ENCODE peak calls at places on chromosomes 12 and 14, in five cellular contexts. E is NCI-H446 treated with DMSO at 0.1 percent for 48 hours, O is Calu3, T is HL-60, W is iPS-NIHi11. A is an unnamed sample.

GRCh38 chr12:88242161-88242925 is 100.2 kb downstream of the TMTC3 start:
- DNase-seq in E (peak), O (peak), T (no peak), W (no peak), A (peak)

GRCh38 chr14:105123266-105123665 is 45.3 kb downstream of the JAG2 start:
- DNase-seq in O (no peak), T (no peak), W (no peak), E (no peak), A (no peak)

GRCh38 chr12:123101467-123102004 is 49.4 kb downstream of the PITPNM2 start:
- DNase-seq in T (no peak), O (no peak), W (no peak), E (no peak), A (no peak)

GRCh38 chr12:52976574-52977071 is 27.7 kb downstream of the KRT18 start:
- DNase-seq in W (no peak), T (no peak), O (no peak), E (no peak), A (no peak)

GRCh38 chr14:90439874-90440442 is 43.1 kb downstream of the CALM1 start:
- DNase-seq in E (no peak), T (no peak), W (peak), O (no peak), A (no peak)

GRCh38 chr14:69288956-69289705 is 29.2 kb downstream of the GALNT16 start:
- DNase-seq in O (no peak), T (no peak), E (no peak), W (no peak), A (no peak)

GRCh38 chr14:91511014-91511466 is 930 bp upstream of the PPP4R3A start:
- DNase-seq in O (no peak), W (peak), E (no peak), T (no peak), A (no peak)

GRCh38 chr12:90987101-90987500 is 17.7 kb downstream of the EPYC start:
- DNase-seq in O (no peak), T (no peak), E (no peak), W (no peak), A (no peak)

GRCh38 chr12:104549820-104550480 is 93.2 kb downstream of the CHST11 start:
- DNase-seq in T (no peak), W (no peak), E (no peak), O (no peak), A (peak)

GRCh38 chr12:57708296-57708695 is 14.4 kb downstream of the OS9 start:
- DNase-seq in T (no peak), E (no peak), W (no peak), O (no peak), A (no peak)

GRCh38 chr14:93015039-93015438 is 92.1 kb downstream of the CHGA start:
- DNase-seq in E (no peak), T (no peak), W (no peak), O (no peak), A (no peak)

GRCh38 chr14:93655078-93655750 is 133.1 kb downstream of the PRIMA1 start:
- DNase-seq in O (peak), T (peak), E (peak), W (peak), A (peak)

GRCh38 chr12:9740109-9740750 is 7.3 kb upstream of the CLECL1 start:
- DNase-seq in W (peak), E (no peak), T (no peak), O (no peak), A (no peak)

GRCh38 chr12:85920324-85920947 is 46.3 kb downstream of the NTS start:
- DNase-seq in O (no peak), E (peak), W (peak), T (no peak), A (peak)

GRCh38 chr14:96072746-96073145 is 33.6 kb downstream of the C14orf132 start:
- DNase-seq in W (no peak), E (no peak), T (no peak), O (no peak), A (no peak)

GRCh38 chr12:19822476-19822875 is 383.2 kb downstream of the AEBP2 start:
- DNase-seq in W (no peak), T (no peak), O (no peak), E (no peak), A (no peak)

GRCh38 chr12:125412506-125412905 is 347.3 kb downstream of the AACS start:
- DNase-seq in T (no peak), E (no peak), W (no peak), O (no peak), A (no peak)

GRCh38 chr12:90575995-90576394 is 379.0 kb downstream of the CCER1 start:
- DNase-seq in W (no peak), O (no peak), E (no peak), T (no peak), A (no peak)

GRCh38 chr14:99673328-99674063 is 10.6 kb upstream of the CYP46A1 start:
- DNase-seq in W (no peak), T (no peak), O (no peak), E (no peak), A (no peak)

GRCh38 chr12:109309441-109310246 is 560 bp upstream of the FOXN4 start:
- DNase-seq in T (no peak), O (peak), W (peak), E (no peak), A (no peak)

GRCh38 chr14:103104654-103105511 is 10.4 kb downstream of the EXOC3L4 start:
- DNase-seq in T (peak), E (no peak), O (peak), W (peak), A (peak)

GRCh38 chr12:125185311-125185739 is 120.1 kb downstream of the AACS start:
- DNase-seq in O (no peak), E (no peak), W (peak), T (no peak), A (no peak)

GRCh38 chr12:49244161-49244560 is 20.7 kb upstream of the TUBA1C start:
- DNase-seq in W (no peak), T (no peak), E (no peak), O (no peak), A (no peak)

GRCh38 chr12:52063081-52063985 is 6.4 kb upstream of the ATG101 start:
- DNase-seq in T (no peak), W (no peak), E (no peak), O (no peak), A (no peak)

GRCh38 chr12:2967651-2968050 is 8.5 kb downstream of the TEAD4 start:
- DNase-seq in W (no peak), T (no peak), E (no peak), O (no peak), A (no peak)

A was measured in Caki2.